ENCODE peak calls at places on chromosomes 13 and 19, in nine cellular contexts. U is T-helper 2 cell, C is dorsolateral prefrontal cortex, F is thoracic aorta, I is T-cell, G is HEK293T, V is H4, Q is activated T-cell treated with anti-CD3 and anti-CD28 coated beads for 48 hours, L is cardiac muscle cell. M is an unnamed sample.

GRCh38 chr19:35908977-35909683 is 1.0 kb upstream of the TYROBP start:
- DNase-seq in U (no peak), C (peak; percentile 44), F (no peak), I (peak; percentile 33), G (no peak), V (no peak), Q (no peak), L (no peak), M (no peak)

GRCh38 chr13:102688306-102688973 is 6.4 kb downstream of the METTL21C start:
- DNase-seq in U (no peak), C (no peak), F (no peak), I (no peak), G (no peak), V (no peak), Q (no peak), L (no peak), M (no peak)

GRCh38 chr13:99303863-99304521 is 3.2 kb downstream of the GPR183 start:
- DNase-seq in U (peak; percentile 82), C (peak; percentile 30), F (no peak), I (peak; percentile 20), G (no peak), V (no peak), Q (peak; percentile 57), L (no peak), M (peak; percentile 58)

GRCh38 chr13:99374994-99375805 is 68.0 kb upstream of the GPR183 start:
- DNase-seq in U (peak; percentile 72), C (no peak), F (no peak), I (peak; percentile 91), G (no peak), V (no peak), Q (no peak), L (no peak), M (no peak)

GRCh38 chr19:34276614-34277013 is 22.3 kb downstream of the GARRE1 start:
- DNase-seq in U (no peak), C (peak; percentile 50), F (no peak), I (no peak), G (no peak), V (no peak), Q (no peak), L (no peak), M (peak; percentile 41)

GRCh38 chr13:40692946-40693345 is 26.5 kb upstream of the FOXO1 start:
- DNase-seq in U (no peak), C (no peak), F (no peak), I (no peak), G (no peak), V (no peak), Q (no peak), L (no peak), M (peak; percentile 28)

GRCh38 chr13:23608704-23609413 is 38.6 kb downstream of the TNFRSF19 start:
- DNase-seq in U (no peak), C (no peak), F (no peak), I (no peak), G (no peak), V (no peak), Q (no peak), L (no peak), M (no peak)

GRCh38 chr19:38003427-38004099 is 96.6 kb downstream of the SIPA1L3 start:
- DNase-seq in U (peak; percentile 50), C (peak; percentile 72), F (peak; percentile 28), I (no peak), G (peak; percentile 18), V (peak; percentile 95), Q (peak; percentile 18), L (peak; percentile 36), M (peak; percentile 90)

GRCh38 chr13:47437411-47437810 is 540.6 kb upstream of the HTR2A start:
- DNase-seq in U (no peak), C (no peak), F (no peak), I (no peak), G (no peak), V (peak; percentile 9), Q (no peak), L (no peak), M (no peak)

GRCh38 chr19:980133-980998 is 3.8 kb upstream of the WDR18 start:
- DNase-seq in U (no peak), C (no peak), F (no peak), I (no peak), G (no peak), V (no peak), Q (no peak), L (peak; percentile 58), M (no peak)

GRCh38 chr19:1576242-1577089 is 8.3 kb upstream of the MEX3D start:
- DNase-seq in U (no peak), C (no peak), F (no peak), I (no peak), G (no peak), V (no peak), Q (no peak), L (no peak), M (no peak)

GRCh38 chr13:106595623-106596022 is 27.7 kb upstream of the ARGLU1 start:
- DNase-seq in U (no peak), C (no peak), F (no peak), I (no peak), G (no peak), V (no peak), Q (no peak), L (no peak), M (no peak)

GRCh38 chr13:25687622-25688225 is 315.9 kb downstream of the ATP8A2 start:
- DNase-seq in U (no peak), C (no peak), F (no peak), I (no peak), G (no peak), V (peak; percentile 19), Q (no peak), L (no peak), M (no peak)

GRCh38 chr13:50693755-50694154 is 149.7 kb downstream of the DLEU7 start:
- DNase-seq in U (no peak), C (no peak), F (no peak), I (no peak), G (no peak), V (peak; percentile 51), Q (no peak), L (peak; percentile 86), M (no peak)

GRCh38 chr19:5397804-5398692 is 57.2 kb upstream of the ZNRF4 start:
- DNase-seq in U (no peak), C (peak; percentile 18), F (no peak), I (no peak), G (peak; percentile 56), V (peak; percentile 19), Q (no peak), L (peak; percentile 64), M (peak; percentile 17)

GRCh38 chr13:98959299-98959698 is 18.6 kb downstream of the DOCK9 start:
- DNase-seq in U (no peak), C (no peak), F (no peak), I (no peak), G (no peak), V (no peak), Q (no peak), L (no peak), M (no peak)

GRCh38 chr19:8640402-8641004 is 10.1 kb downstream of the NFILZ start:
- DNase-seq in U (no peak), C (no peak), F (no peak), I (no peak), G (no peak), V (no peak), Q (no peak), L (no peak), M (no peak)

GRCh38 chr13:20708216-20708615 is 4.7 kb downstream of the IL17D start:
- DNase-seq in U (no peak), C (no peak), F (no peak), I (no peak), G (no peak), V (no peak), Q (no peak), L (no peak), M (no peak)

GRCh38 chr19:52659013-52659412 is 20.9 kb upstream of the ZNF83 start:
- DNase-seq in U (no peak), C (no peak), F (no peak), I (no peak), G (no peak), V (no peak), Q (no peak), L (no peak), M (no peak)

GRCh38 chr13:46307554-46307953 is 79.5 kb downstream of the RUBCNL start:
- DNase-seq in U (no peak), C (no peak), F (no peak), I (no peak), G (no peak), V (no peak), Q (no peak), L (no peak), M (no peak)

GRCh38 chr13:46639033-46639981 is 86.3 kb downstream of the LRCH1 start:
- DNase-seq in U (no peak), C (no peak), F (no peak), I (no peak), G (no peak), V (no peak), Q (no peak), L (peak; percentile 46), M (peak; percentile 23)

GRCh38 chr19:15025237-15025636 is 24.0 kb upstream of the CASP14 start:
- DNase-seq in U (peak; percentile 8), C (no peak), F (no peak), I (no peak), G (peak; percentile 23), V (peak; percentile 39), Q (no peak), L (no peak), M (peak; percentile 23)

GRCh38 chr19:58519087-58519354 is 589 bp downstream of the ZBTB45 start:
- DNase-seq in U (peak; percentile 71), C (peak; percentile 63), F (no peak), I (no peak), G (peak; percentile 69), V (peak; percentile 71), Q (peak; percentile 49), L (peak; percentile 87), M (peak; percentile 89)

GRCh38 chr13:45292176-45292575 is 48.8 kb downstream of the TPT1 start:
- DNase-seq in U (no peak), C (no peak), F (no peak), I (no peak), G (no peak), V (no peak), Q (no peak), L (no peak), M (peak; percentile 92)

GRCh38 chr19:41940443-41941409 is 12.5 kb upstream of the ERFL start:
- DNase-seq in U (no peak), C (no peak), F (no peak), I (no peak), G (no peak), V (no peak), Q (no peak), L (no peak), M (no peak)

GRCh38 chr19:14475251-14476073 is at the start of gene PTGER1:
- DNase-seq in U (no peak), C (no peak), F (no peak), I (no peak), G (no peak), V (no peak), Q (peak; percentile 43), L (peak; percentile 34), M (no peak)

M was measured in SW480.